ENCODE peak calls at places on chromosomes 16 and 17, in four cellular contexts. I, R, N and K are unnamed samples. For H3K4me1, the result is how much of the 10 kb centered on the place peaks cover.

GRCh38 chr17:15431201-15431600 is 36.2 kb downstream of the CDRT4 start:
- DNase-seq in I (no peak), R (no peak), N (peak), K (no peak)

GRCh38 chr16:7315813-7316212 is 16.8 kb upstream of the RBFOX1 start:
- DNase-seq in I (no peak), R (no peak), N (no peak), K (no peak)

GRCh38 chr17:29713626-29714025 is 90.9 kb upstream of the CORO6 start:
- DNase-seq in I (no peak), R (no peak), N (no peak), K (no peak)

GRCh38 chr17:50944054-50944901 is 78.1 kb upstream of the TOB1 start:
- DNase-seq in I (peak), R (peak), N (peak), K (peak)

GRCh38 chr17:80153004-80153403 is 6.1 kb upstream of the EIF4A3 start:
- DNase-seq in I (no peak), R (no peak), N (no peak), K (no peak)

GRCh38 chr17:50060951-50061712 is 5.2 kb downstream of the ITGA3 start:
- DNase-seq in I (peak), R (peak), N (no peak), K (peak)

GRCh38 chr16:23214796-23215195 is 32.3 kb downstream of the SCNN1G start:
- DNase-seq in I (no peak), R (no peak), N (no peak), K (no peak)

GRCh38 chr16:4487955-4488481 is 11.8 kb downstream of the HMOX2 start:
- DNase-seq in I (peak), R (peak), N (no peak), K (no peak)

GRCh38 chr17:75010683-75011406 is 1.6 kb upstream of the MRPL58 start:
- DNase-seq in I (peak), R (no peak), N (peak), K (no peak)

GRCh38 chr17:28661635-28662526 is at the start of the genes SDF2 and SUPT6H:
- DNase-seq in I (peak), R (peak), N (peak), K (peak)

GRCh38 chr17:28665994-28666393 is 4.0 kb downstream of the SUPT6H start:
- DNase-seq in I (no peak), R (no peak), N (no peak), K (no peak)

GRCh38 chr17:28662527-28662829 is 473 bp downstream of the SUPT6H start:
- DNase-seq in I (no peak), R (no peak), N (no peak), K (no peak)

GRCh38 chr17:28667870-28668269 is 5.9 kb downstream of the SUPT6H start:
- DNase-seq in I (no peak), R (peak), N (no peak), K (no peak)

DNA sequence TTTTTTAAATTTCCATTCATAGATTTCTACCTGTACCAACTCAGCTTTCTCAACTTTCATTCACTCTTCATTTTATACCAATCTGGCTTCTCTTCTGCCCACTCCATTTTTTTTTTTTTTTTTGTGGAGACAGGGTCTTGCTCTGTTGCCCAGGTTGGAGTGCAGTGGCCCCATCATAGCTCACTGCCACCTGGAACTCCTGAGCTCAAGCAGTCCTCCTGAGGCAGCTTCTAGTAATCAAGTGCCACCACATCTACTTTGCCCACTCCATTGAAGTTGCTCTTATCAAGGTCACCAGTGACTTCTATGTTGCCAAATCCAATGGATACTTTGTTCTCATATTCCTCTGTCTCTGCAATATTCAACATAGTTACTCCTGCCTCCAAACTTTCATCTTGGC is 1.7 kb downstream of the SUPT6H start:
- DNase-seq in I (no peak), R (no peak), N (no peak), K (no peak)
- H3K4me3 ChIP-seq in I (no peak), R (no peak), N (no peak), K (no peak)

GRCh38 chr17:55462711-55463110 is 41.1 kb upstream of the MMD start:
- DNase-seq in I (no peak), R (no peak), N (no peak), K (no peak)

GRCh38 chr17:55462234-55462633 is 40.6 kb upstream of the MMD start:
- DNase-seq in I (no peak), R (no peak), N (no peak), K (no peak)

GRCh38 chr17:55463600-55463999 is 42.0 kb upstream of the MMD start:
- DNase-seq in I (no peak), R (no peak), N (no peak), K (no peak)

DNA sequence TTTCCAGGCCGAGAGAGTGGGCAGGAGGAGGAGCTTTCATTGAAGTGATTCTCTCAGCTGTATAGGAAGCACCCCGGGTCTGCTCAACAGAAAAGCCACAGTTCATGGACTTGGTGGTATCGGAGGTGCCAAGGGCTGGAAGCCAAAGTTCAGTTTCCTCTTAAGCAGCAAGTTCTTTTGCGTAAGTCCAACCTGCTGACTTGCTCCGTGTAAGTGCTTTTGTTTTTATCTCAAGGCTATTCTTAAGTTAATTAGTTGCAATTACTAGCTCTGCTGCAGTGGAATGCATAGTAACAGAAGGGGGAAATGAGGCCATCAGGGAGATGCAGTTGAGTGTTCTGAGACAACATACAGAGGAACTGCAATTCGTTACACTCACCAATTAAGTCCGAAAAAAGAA is 44.6 kb downstream of the SMIM36 start:
- DNase-seq in I (no peak), R (no peak), N (no peak), K (no peak)
- H3K4me1 ChIP-seq in I (under half), R (under half), N (under half), K (under half)

GRCh38 chr16:24908716-24909115 is 63.0 kb downstream of the SLC5A11 start:
- DNase-seq in I (no peak), R (no peak), N (no peak), K (no peak)

GRCh38 chr16:24906901-24907300 is 61.1 kb downstream of the SLC5A11 start:
- DNase-seq in I (no peak), R (no peak), N (no peak), K (no peak)

GRCh38 chr16:24909856-24910255 is 64.1 kb downstream of the SLC5A11 start:
- DNase-seq in I (no peak), R (no peak), N (no peak), K (no peak)

GRCh38 chr16:24906199-24906808 is 60.5 kb downstream of the SLC5A11 start:
- DNase-seq in I (no peak), R (peak), N (peak), K (no peak)
- TF ChIP-seq CTCF in I (peak), R (peak), N (peak), K (peak)

DNA sequence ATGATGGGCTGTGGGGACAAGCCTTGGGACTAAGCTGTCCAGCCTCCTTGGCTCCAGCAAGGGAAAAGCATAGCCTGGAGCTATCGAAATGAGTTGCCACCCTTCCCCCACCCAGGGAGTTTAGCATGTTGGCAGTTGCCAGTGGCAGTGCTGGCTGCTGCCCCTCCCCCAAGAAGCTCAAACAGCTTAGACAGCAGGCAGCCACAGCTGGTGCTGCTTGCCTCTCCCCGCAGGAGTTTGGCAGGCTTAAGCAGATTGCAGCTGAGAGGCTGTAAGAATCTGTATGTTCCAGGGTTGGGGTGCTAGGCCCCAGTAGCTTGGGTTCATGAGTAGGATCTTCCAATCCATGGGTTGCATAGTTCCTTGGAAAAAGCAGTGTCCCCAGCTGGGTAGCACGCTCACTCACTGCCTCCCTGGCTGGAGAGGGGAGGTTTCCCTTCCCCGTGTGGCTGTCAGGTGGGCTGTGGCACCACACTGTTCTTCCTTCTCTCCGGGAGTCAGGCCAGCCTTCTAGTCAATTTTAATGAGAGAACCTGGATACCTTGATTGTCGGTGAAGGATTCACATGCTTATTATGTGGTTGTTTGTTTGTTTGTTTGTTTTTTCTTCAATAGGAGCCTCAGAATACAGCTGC is 506.1 kb downstream of the CDH11 start:
- DNase-seq in I (peak), R (peak), N (peak), K (no peak)
- H3K4me3 ChIP-seq in I (no peak), R (no peak), N (no peak), K (no peak)

DNA sequence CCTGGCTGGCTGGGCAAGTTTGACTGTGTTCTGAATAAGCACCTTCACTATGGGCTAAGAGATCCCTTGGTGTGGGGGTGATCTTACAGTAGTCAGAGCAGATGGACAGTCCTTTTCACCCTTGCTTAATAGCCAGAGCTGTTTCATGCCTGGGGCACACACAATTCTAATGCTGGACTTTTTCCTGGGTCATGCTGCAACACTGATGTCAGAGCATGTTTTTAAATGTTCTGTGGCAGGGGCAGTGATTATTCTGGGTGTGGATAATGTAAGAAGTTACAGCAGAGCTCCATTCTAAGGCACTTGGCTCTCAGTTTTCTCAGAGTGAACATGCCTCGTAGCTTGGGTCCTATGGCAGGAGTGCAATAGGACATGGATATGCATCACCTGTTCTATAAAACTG is 4.0 kb upstream of the CD68 start:
- DNase-seq in I (no peak), R (no peak), N (no peak), K (no peak)
- H3K4me1 ChIP-seq in I (under half), R (under half), N (under half), K (half or more)